ENCODE peak calls at places on chromosomes 11 and 22, in nine cellular contexts. V is CD8-positive, alpha-beta T cell; L is mesendoderm; K is thoracic aorta; O is mammary epithelial cell; T is colonic mucosa; Q is right atrium auricular region; Y is IMR-90; A is left ventricle myocardium inferior. M is an unnamed sample.

GRCh38 chr22:39239561-39240423 is 5.0 kb downstream of the PDGFB start:
- DNase-seq in A (no peak), K (no peak), O (peak; percentile 81), T (peak; percentile 92), Y (no peak), L (no peak), V (no peak), Q (no peak), M (no peak)

GRCh38 chr11:20770421-20770935 is 101.1 kb downstream of the NELL1 start:
- DNase-seq in T (no peak), Q (no peak), L (no peak), K (no peak), V (no peak), Y (no peak), O (no peak), A (no peak), M (no peak)

GRCh38 chr11:118304227-118304808 is at the start of gene CD3E:
- DNase-seq in Y (no peak), L (no peak), O (no peak), A (no peak), K (no peak), V (peak; percentile 73), T (no peak), Q (no peak), M (no peak)

GRCh38 chr11:14969922-14970323 is 2.2 kb downstream of the CALCA start:
- DNase-seq in K (no peak), T (peak; percentile 47), Q (no peak), Y (peak; percentile 7), L (peak; percentile 83), O (no peak), A (peak; percentile 19), V (peak; percentile 31), M (no peak)

GRCh38 chr11:14500181-14500651 is 605 bp upstream of the COPB1 start:
- DNase-seq in Q (no peak), O (peak; percentile 40), K (no peak), A (peak; percentile 50), Y (peak; percentile 68), T (peak; percentile 74), L (peak; percentile 55), V (peak; percentile 56), M (no peak)

GRCh38 chr11:134410766-134411165 is 1.3 kb downstream of the B3GAT1 start:
- DNase-seq in O (no peak), K (no peak), Y (no peak), T (no peak), Q (no peak), L (no peak), A (no peak), V (no peak), M (no peak)

GRCh38 chr11:22479986-22480740 is 142.0 kb downstream of the SLC17A6 start:
- DNase-seq in T (no peak), Y (no peak), V (no peak), O (no peak), K (no peak), Q (no peak), A (no peak), L (no peak), M (no peak)

GRCh38 chr11:9150501-9150900 is 59.1 kb upstream of the SCUBE2 start:
- DNase-seq in V (no peak), T (no peak), L (no peak), K (no peak), Y (peak; percentile 95), A (no peak), Q (no peak), O (peak; percentile 74), M (no peak)

GRCh38 chr11:45208135-45208534 is 61.7 kb downstream of the PRDM11 start:
- DNase-seq in T (no peak), V (no peak), O (no peak), Q (no peak), K (no peak), L (no peak), A (no peak), Y (no peak), M (no peak)

GRCh38 chr11:112881461-112881860 is 79.8 kb upstream of the NCAM1 start:
- DNase-seq in L (peak; percentile 94), Y (no peak), A (peak; percentile 75), O (peak; percentile 66), Q (peak; percentile 85), K (peak; percentile 33), V (no peak), T (peak; percentile 49), M (peak; percentile 41)

GRCh38 chr11:24198458-24198857 is 298.4 kb upstream of the LUZP2 start:
- DNase-seq in Q (no peak), A (no peak), L (no peak), O (no peak), T (no peak), V (no peak), Y (peak; percentile 41), K (no peak), M (no peak)

GRCh38 chr11:59708537-59708936 is 5.1 kb downstream of the OR10V1 start:
- DNase-seq in O (peak; percentile 27), T (no peak), Y (peak; percentile 24), A (no peak), K (no peak), L (peak; percentile 4), V (no peak), Q (no peak), M (no peak)

DNA sequence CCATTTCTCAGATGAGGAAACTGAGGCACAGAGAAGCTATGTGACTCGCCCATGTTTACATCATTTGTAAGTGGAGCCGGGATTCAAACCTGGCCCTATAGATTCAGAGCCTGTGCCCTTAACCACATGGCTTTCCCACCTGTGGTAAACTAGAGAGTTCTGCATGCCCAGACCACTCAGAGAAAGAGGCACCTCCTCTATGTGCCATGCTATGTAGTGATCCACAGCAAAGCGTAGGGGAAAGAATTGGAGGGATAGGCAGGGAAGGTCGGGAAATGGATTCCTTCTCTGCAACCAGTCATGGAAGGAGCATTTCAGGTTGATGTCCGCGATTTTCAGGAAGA is 15.4 kb upstream of the POU2AF2 start:
- DNase-seq in V (no peak), Q (no peak), L (no peak), Y (no peak), K (no peak), T (no peak), O (no peak), A (no peak), M (no peak)
- H3K4me3 ChIP-seq in V (peak overlapping the region; percentile 6), Q (peak overlapping the region; percentile 44), L (no peak overlapping the region), Y (no peak overlapping the region), K (peak overlapping the region; percentile 78), T (peak overlapping the region; percentile 17), O (peak overlapping the region; percentile 47), A (peak overlapping the region; percentile 62), M (no peak overlapping the region)

DNA sequence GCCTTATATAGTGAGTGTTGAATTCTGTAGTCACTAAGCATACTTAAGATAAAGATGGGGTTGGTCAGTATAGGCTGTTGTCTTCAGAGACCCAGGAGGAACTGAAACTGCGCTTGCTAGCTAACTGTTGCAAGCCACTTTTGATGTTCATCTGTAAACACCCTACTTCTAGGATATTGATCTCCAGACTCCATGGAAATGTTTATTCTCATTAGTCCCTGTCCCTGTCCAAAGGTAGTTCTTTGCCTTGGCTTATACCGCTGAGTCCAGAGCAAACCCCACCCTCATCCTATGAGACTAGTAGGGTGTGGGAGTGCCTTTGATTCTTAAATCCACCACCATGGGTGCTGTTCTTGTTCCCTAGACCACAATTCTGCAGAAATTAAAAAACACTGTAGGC is 36.4 kb downstream of the DEPDC5 start:
- DNase-seq in T (no peak), V (no peak), L (no peak), Y (no peak), K (no peak), Q (no peak), A (no peak), O (no peak), M (no peak)
- H3K27ac ChIP-seq in T (no peak overlapping the region), V (no peak overlapping the region), L (no peak overlapping the region), Y (no peak overlapping the region), K (no peak overlapping the region), Q (no peak overlapping the region), A (peak overlapping the region; percentile 12), O (no peak overlapping the region), M (no peak overlapping the region)

GRCh38 chr11:47394322-47395224 is 13.8 kb upstream of the SLC39A13 start:
- DNase-seq in Q (no peak), Y (peak; percentile 20), A (peak; percentile 70), K (no peak), O (no peak), V (peak; percentile 68), L (no peak), T (no peak), M (no peak)

GRCh38 chr11:47394050-47394321 is 14.4 kb upstream of the SLC39A13 start:
- DNase-seq in T (no peak), A (no peak), V (no peak), Q (no peak), L (no peak), O (no peak), K (no peak), Y (no peak), M (no peak)

GRCh38 chr11:47393163-47394049 is 15.0 kb upstream of the SLC39A13 start:
- DNase-seq in K (no peak), L (no peak), O (no peak), T (no peak), Q (no peak), Y (peak; percentile 88), A (peak; percentile 47), V (no peak), M (no peak)

GRCh38 chr11:47396049-47396320 is 12.4 kb upstream of the SLC39A13 start:
- DNase-seq in A (no peak), O (no peak), V (no peak), T (no peak), Q (no peak), L (no peak), K (no peak), Y (no peak), M (no peak)

DNA sequence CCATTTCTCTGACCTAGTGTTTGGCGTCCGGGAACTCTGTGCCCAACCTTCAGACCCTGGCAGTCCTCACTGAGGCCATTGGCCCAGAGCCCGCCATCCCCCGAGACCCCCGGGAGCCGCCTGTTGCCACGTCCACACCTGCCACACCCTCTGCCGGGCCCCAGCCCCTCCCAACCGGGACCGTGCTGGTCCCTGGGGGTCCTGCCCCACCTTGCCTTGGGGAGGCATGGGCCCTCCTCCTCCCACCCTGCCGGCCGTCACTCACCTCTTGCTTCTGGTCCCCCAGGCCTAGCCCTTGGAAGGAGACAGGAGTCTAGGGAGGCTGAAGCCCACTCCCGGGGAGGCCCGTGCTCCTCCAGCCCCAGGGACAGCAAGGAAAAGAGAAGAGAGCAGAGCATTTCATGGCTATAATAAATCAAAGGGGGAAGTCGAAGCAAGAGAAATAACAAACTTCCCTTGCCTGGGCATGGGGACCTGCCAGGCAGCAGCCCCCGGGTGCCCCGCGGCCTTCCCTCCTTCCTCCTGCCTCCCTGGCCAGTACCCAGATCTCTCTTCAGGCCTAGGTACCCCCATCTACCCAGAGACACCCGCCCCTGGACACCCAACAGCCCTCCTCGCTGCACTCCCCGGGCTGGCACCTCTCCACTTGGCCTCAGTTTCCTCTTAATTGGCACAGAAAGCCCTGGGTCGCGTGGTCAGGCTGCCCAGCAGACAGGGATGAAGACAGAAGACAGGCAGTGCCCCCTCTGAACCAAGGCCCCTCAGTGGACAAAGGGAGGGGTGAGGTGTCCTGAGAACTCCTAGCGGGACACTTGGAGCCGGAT is 13.0 kb upstream of the SLC39A13 start:
- DNase-seq in K (no peak), O (no peak), L (no peak), A (no peak), Q (no peak), V (no peak), T (no peak), Y (no peak), M (no peak)
- H3K4me3 ChIP-seq in K (peak overlapping the region; percentile 46), O (no peak overlapping the region), L (no peak overlapping the region), A (peak overlapping the region; percentile 28), Q (no peak overlapping the region), V (peak overlapping the region; percentile 50), T (peak overlapping the region; percentile 6), Y (no peak overlapping the region), M (no peak overlapping the region)

DNA sequence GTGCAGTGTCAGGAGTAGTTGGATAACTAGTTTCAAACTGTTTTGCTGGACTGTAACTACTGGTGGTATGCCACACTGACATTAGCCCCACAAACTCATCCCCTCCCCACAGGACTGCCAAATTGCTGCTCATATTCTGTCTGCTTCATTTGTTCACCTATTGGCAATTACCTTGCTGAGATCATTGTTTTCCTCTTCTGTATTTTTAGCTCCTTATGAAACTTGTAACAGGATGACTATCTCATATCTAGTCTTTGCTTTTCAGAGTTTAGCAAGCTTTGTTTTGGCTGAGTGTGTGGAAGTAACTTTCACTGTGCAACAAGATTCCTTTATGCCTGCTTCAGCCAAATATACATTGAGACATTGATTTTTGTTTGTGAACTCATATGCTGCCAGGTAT is 108.6 kb upstream of the SESN3 start:
- DNase-seq in Y (no peak), O (no peak), L (no peak), A (no peak), Q (no peak), K (no peak), V (no peak), T (no peak), M (no peak)
- H3K27ac ChIP-seq in Y (no peak overlapping the region), O (no peak overlapping the region), L (no peak overlapping the region), A (peak overlapping the region; percentile 90), Q (peak overlapping the region; percentile 72), K (peak overlapping the region; percentile 91), V (no peak overlapping the region), T (no peak overlapping the region), M (no peak overlapping the region)

M was measured in iPS DF 6.9.